ENCODE peak calls at places on chromosomes 5 and 9, in seven cellular contexts. Q is ascending aorta; C is RCC 7860; B is A549; N is midbrain; Y is stimulated activated CD4-positive, alpha-beta T cell treated with anti-CD3 and anti-CD28 coated beads, Interleukin-15, amount 100 ng/mL, for 24 hours; T is activated naive CD4-positive, alpha-beta T cell treated with anti-CD3 and anti-CD28 coated beads, Interleukin-2, amount 10 ng/mL, durations not matched to agents 7 days and 5 days. F is an unnamed sample.

GRCh38 chr5:133709074-133709676 is 96.8 kb upstream of the FSTL4 start:
- DNase-seq in Q (peak), C (no peak), B (no peak), N (peak), Y (no peak), T (no peak), F (no peak)

GRCh38 chr9:106590759-106591505 is 272.0 kb upstream of the ZNF462 start:
- DNase-seq in Q (no peak), C (no peak), B (no peak), N (no peak), Y (no peak), T (no peak), F (no peak)

GRCh38 chr5:77306531-77306930 is 96.1 kb downstream of the PDE8B start:
- DNase-seq in Q (no peak), C (no peak), B (no peak), N (no peak), Y (no peak), T (no peak), F (no peak)

GRCh38 chr9:95880011-95880690 is 4.7 kb downstream of the ERCC6L2 start:
- DNase-seq in Q (no peak), C (no peak), B (no peak), N (no peak), Y (no peak), T (no peak), F (no peak)

GRCh38 chr9:90774682-90775081 is 26.9 kb upstream of the SYK start:
- DNase-seq in Q (no peak), C (no peak), B (no peak), N (no peak), Y (no peak), T (no peak), F (no peak)

GRCh38 chr5:56494300-56494704 is 261.2 kb upstream of the ANKRD55 start:
- DNase-seq in Q (no peak), C (no peak), B (no peak), N (no peak), Y (no peak), T (no peak), F (no peak)

GRCh38 chr5:142871056-142871879 is 101.1 kb downstream of the ARHGAP26 start:
- DNase-seq in Q (no peak), C (no peak), B (no peak), N (no peak), Y (no peak), T (no peak), F (no peak)

GRCh38 chr9:79765466-79765865 is 193.7 kb downstream of the TLE4 start:
- DNase-seq in Q (no peak), C (no peak), B (no peak), N (no peak), Y (no peak), T (no peak), F (no peak)

GRCh38 chr5:111582962-111583669 is 70.8 kb upstream of the STARD4 start:
- DNase-seq in Q (no peak), C (peak), B (no peak), N (no peak), Y (no peak), T (no peak), F (no peak)

GRCh38 chr9:122261469-122261881 is 3.2 kb downstream of the RBM18 start:
- DNase-seq in Q (peak), C (no peak), B (no peak), N (no peak), Y (no peak), T (no peak), F (no peak)

GRCh38 chr9:88991066-88992030 is at the start of gene S1PR3:
- DNase-seq in Q (peak), C (no peak), B (peak), N (peak), Y (peak), T (peak), F (peak)

GRCh38 chr9:20623021-20623747 is 885 bp upstream of the MLLT3 start:
- DNase-seq in Q (peak), C (no peak), B (peak), N (peak), Y (peak), T (peak), F (peak)

GRCh38 chr9:134171316-134172197 is 7.2 kb upstream of the RNU6ATAC start:
- DNase-seq in Q (no peak), C (no peak), B (no peak), N (no peak), Y (no peak), T (no peak), F (no peak)

GRCh38 chr5:79560774-79561524 is 47.0 kb upstream of the HOMER1 start:
- DNase-seq in Q (no peak), C (peak), B (no peak), N (no peak), Y (peak), T (peak), F (peak)

GRCh38 chr5:111748304-111748763 is 8.7 kb downstream of the NREP start:
- DNase-seq in Q (no peak), C (peak), B (no peak), N (no peak), Y (no peak), T (no peak), F (no peak)

GRCh38 chr5:150272531-150272930 is 17.0 kb downstream of the CAMK2A start:
- DNase-seq in Q (no peak), C (peak), B (peak), N (peak), Y (no peak), T (no peak), F (no peak)

GRCh38 chr9:72977670-72978069 is 24.8 kb upstream of the ALDH1A1 start:
- DNase-seq in Q (no peak), C (peak), B (no peak), N (no peak), Y (no peak), T (no peak), F (no peak)

GRCh38 chr5:76081811-76082783 is 1.1 kb upstream of the SV2C start:
- DNase-seq in Q (no peak), C (no peak), B (no peak), N (no peak), Y (peak), T (no peak), F (peak)

GRCh38 chr5:74231697-74232096 is 408.8 kb downstream of the ENC1 start:
- DNase-seq in Q (no peak), C (peak), B (no peak), N (no peak), Y (no peak), T (no peak), F (no peak)

GRCh38 chr5:124309241-124309977 is 437.0 kb downstream of the ZNF608 start:
- DNase-seq in Q (no peak), C (no peak), B (no peak), N (no peak), Y (no peak), T (no peak), F (no peak)

GRCh38 chr9:14336244-14336643 is 22.3 kb upstream of the NFIB start:
- DNase-seq in Q (no peak), C (no peak), B (no peak), N (no peak), Y (no peak), T (no peak), F (no peak)

GRCh38 chr5:181281077-181281983 is 20.4 kb upstream of the TRIM52 start:
- DNase-seq in Q (no peak), C (no peak), B (no peak), N (no peak), Y (no peak), T (no peak), F (no peak)

GRCh38 chr5:151615431-151615830 is 24.3 kb upstream of the FAT2 start:
- DNase-seq in Q (no peak), C (no peak), B (no peak), N (no peak), Y (peak), T (no peak), F (peak)

F was measured in stimulated activated CD8-positive, alpha-beta memory T cell treated with anti-CD3 and anti-CD28 coated beads, Interleukin-4, amount 100 ng/mL, for 48 hours.